ENCODE peak calls at places on chromosome 19, in five cellular contexts. One of them, this sample, is unnamed.

GRCh38 chr19:49327878-49328544 is 3.0 kb upstream of the SLC6A16 start:
- DNase-seq in cardiac muscle cell: peak; percentile 48
- DNase-seq in trophoblast cell: peak; percentile 29
- DNase-seq in ascending aorta: no peak
- DNase-seq in transverse colon: no peak
- DNase-seq in this sample: no peak

GRCh38 chr19:14554382-14554812 is 17.5 kb downstream of the NDUFB7 start:
- DNase-seq in cardiac muscle cell: no peak
- DNase-seq in trophoblast cell: peak; percentile 50
- DNase-seq in ascending aorta: no peak
- DNase-seq in transverse colon: peak; percentile 30
- DNase-seq in this sample: no peak

GRCh38 chr19:41309225-41310030 is 544 bp upstream of the CCDC97 start:
- DNase-seq in cardiac muscle cell: no peak
- DNase-seq in trophoblast cell: peak; percentile 47
- DNase-seq in ascending aorta: no peak
- DNase-seq in transverse colon: no peak
- DNase-seq in this sample: no peak

GRCh38 chr19:12783849-12784393 is 7.4 kb upstream of the JUNB start:
- DNase-seq in cardiac muscle cell: no peak
- DNase-seq in trophoblast cell: no peak
- DNase-seq in ascending aorta: peak; percentile 53
- DNase-seq in transverse colon: peak; percentile 73
- DNase-seq in this sample: no peak

GRCh38 chr19:48617146-48617937 is 1.6 kb downstream of the RPL18 start:
- DNase-seq in cardiac muscle cell: peak; percentile 61
- DNase-seq in trophoblast cell: no peak
- DNase-seq in ascending aorta: no peak
- DNase-seq in transverse colon: no peak
- DNase-seq in this sample: no peak

GRCh38 chr19:38288127-38288855 is 15.8 kb upstream of the C19orf33 start:
- DNase-seq in cardiac muscle cell: no peak
- DNase-seq in trophoblast cell: no peak
- DNase-seq in ascending aorta: no peak
- DNase-seq in transverse colon: no peak
- DNase-seq in this sample: no peak

GRCh38 chr19:15841875-15842569 is 26.6 kb upstream of the OR10H1 start:
- DNase-seq in cardiac muscle cell: no peak
- DNase-seq in trophoblast cell: no peak
- DNase-seq in ascending aorta: no peak
- DNase-seq in transverse colon: no peak
- DNase-seq in this sample: no peak

GRCh38 chr19:29106353-29106885 is 106.5 kb downstream of the UQCRFS1 start:
- DNase-seq in cardiac muscle cell: no peak
- DNase-seq in trophoblast cell: peak; percentile 93
- DNase-seq in ascending aorta: no peak
- DNase-seq in transverse colon: no peak
- DNase-seq in this sample: no peak

GRCh38 chr19:40771101-40771539 is 4.2 kb upstream of the MIA start:
- DNase-seq in cardiac muscle cell: no peak
- DNase-seq in trophoblast cell: no peak
- DNase-seq in ascending aorta: no peak
- DNase-seq in transverse colon: no peak
- DNase-seq in this sample: no peak

GRCh38 chr19:12997967-12998940 is 3.0 kb downstream of the NFIX start:
- DNase-seq in cardiac muscle cell: no peak
- DNase-seq in trophoblast cell: no peak
- DNase-seq in ascending aorta: no peak
- DNase-seq in transverse colon: no peak
- DNase-seq in this sample: no peak

GRCh38 chr19:45507864-45508680 is 793 bp downstream of the VASP start:
- DNase-seq in cardiac muscle cell: no peak
- DNase-seq in trophoblast cell: peak; percentile 86
- DNase-seq in ascending aorta: no peak
- DNase-seq in transverse colon: peak; percentile 79
- DNase-seq in this sample: no peak

GRCh38 chr19:29640231-29640630 is 25.0 kb upstream of the PLEKHF1 start:
- DNase-seq in cardiac muscle cell: no peak
- DNase-seq in trophoblast cell: no peak
- DNase-seq in ascending aorta: no peak
- DNase-seq in transverse colon: no peak
- DNase-seq in this sample: no peak

GRCh38 chr19:30064021-30064699 is 122.1 kb downstream of the URI1 start:
- DNase-seq in cardiac muscle cell: no peak
- DNase-seq in trophoblast cell: no peak
- DNase-seq in ascending aorta: no peak
- DNase-seq in transverse colon: peak; percentile 4
- DNase-seq in this sample: no peak

DNA sequence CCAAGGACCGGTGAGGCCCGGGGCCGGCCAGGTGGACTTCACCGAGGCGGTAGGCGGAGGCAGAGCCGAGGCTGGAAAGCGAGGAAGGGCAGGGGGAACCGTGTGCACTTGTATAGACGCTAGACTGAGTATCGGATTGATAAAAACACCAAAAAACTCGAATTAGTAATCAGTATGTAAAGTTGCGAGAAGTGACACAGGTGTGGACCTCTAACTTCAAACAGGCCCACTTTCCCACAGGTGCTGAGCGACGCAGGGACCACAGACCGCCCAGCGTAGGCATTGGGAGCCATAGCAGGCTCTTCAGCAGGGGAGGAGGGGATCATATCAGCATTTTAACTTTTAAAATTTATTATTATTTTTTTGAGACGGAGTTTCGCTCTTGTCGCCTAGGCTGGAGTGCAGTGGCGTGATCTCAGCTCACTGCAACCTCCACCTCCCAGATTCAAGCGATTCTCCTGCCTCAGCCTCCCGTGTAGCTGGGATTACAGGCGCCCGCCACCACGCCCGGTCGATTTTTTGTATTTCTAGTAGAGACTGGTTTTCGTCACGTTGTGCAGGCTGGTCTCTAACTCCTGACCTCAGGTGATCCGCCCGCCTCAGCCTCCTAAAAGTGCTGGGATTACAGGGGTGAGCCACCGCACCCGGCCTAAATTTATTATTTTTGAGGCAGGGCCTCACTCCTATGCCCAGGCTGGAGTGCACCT is 553 bp downstream of the VMAC start:
- DNase-seq in cardiac muscle cell: no peak
- DNase-seq in trophoblast cell: no peak
- DNase-seq in ascending aorta: no peak
- DNase-seq in transverse colon: no peak
- DNase-seq in this sample: no peak
- H3K27ac ChIP-seq in cardiac muscle cell: peak overlapping the region; percentile 68
- H3K27ac ChIP-seq in trophoblast cell: no peak overlapping the region
- H3K27ac ChIP-seq in ascending aorta: peak overlapping the region; percentile 73
- H3K27ac ChIP-seq in transverse colon: peak overlapping the region; percentile 88
- H3K27ac ChIP-seq in this sample: peak overlapping the region; percentile 86

GRCh38 chr19:1171755-1172352 is 2.2 kb downstream of the SBNO2 start:
- DNase-seq in cardiac muscle cell: no peak
- DNase-seq in trophoblast cell: no peak
- DNase-seq in ascending aorta: no peak
- DNase-seq in transverse colon: no peak
- DNase-seq in this sample: no peak
- H3K4me3 ChIP-seq in cardiac muscle cell: no peak overlapping the region
- H3K4me3 ChIP-seq in trophoblast cell: no peak overlapping the region
- H3K4me3 ChIP-seq in ascending aorta: peak overlapping the region; percentile 87
- H3K4me3 ChIP-seq in transverse colon: no peak overlapping the region
- H3K4me3 ChIP-seq in this sample: peak overlapping the region; percentile 96

GRCh38 chr19:36605101-36605838 is at the start of gene ZNF382:
- DNase-seq in cardiac muscle cell: peak; percentile 77
- DNase-seq in trophoblast cell: peak; percentile 63
- DNase-seq in ascending aorta: peak; percentile 9
- DNase-seq in transverse colon: peak; percentile 57
- DNase-seq in this sample: peak; percentile 2

GRCh38 chr19:36604656-36605100 is 435 bp upstream of the ZNF382 start:
- DNase-seq in cardiac muscle cell: peak; percentile 20
- DNase-seq in trophoblast cell: peak; percentile 67
- DNase-seq in ascending aorta: peak; percentile 51
- DNase-seq in transverse colon: peak; percentile 38
- DNase-seq in this sample: peak; percentile 11

GRCh38 chr19:36605839-36606478 is 846 bp downstream of the ZNF382 start:
- DNase-seq in cardiac muscle cell: no peak
- DNase-seq in trophoblast cell: peak; percentile 16
- DNase-seq in ascending aorta: no peak
- DNase-seq in transverse colon: no peak
- DNase-seq in this sample: no peak
- H3K27ac ChIP-seq in cardiac muscle cell: peak overlapping the region; percentile 80
- H3K27ac ChIP-seq in trophoblast cell: no peak overlapping the region
- H3K27ac ChIP-seq in ascending aorta: peak overlapping the region; percentile 70
- H3K27ac ChIP-seq in transverse colon: peak overlapping the region; percentile 80
- H3K27ac ChIP-seq in this sample: peak overlapping the region; percentile 65

DNA sequence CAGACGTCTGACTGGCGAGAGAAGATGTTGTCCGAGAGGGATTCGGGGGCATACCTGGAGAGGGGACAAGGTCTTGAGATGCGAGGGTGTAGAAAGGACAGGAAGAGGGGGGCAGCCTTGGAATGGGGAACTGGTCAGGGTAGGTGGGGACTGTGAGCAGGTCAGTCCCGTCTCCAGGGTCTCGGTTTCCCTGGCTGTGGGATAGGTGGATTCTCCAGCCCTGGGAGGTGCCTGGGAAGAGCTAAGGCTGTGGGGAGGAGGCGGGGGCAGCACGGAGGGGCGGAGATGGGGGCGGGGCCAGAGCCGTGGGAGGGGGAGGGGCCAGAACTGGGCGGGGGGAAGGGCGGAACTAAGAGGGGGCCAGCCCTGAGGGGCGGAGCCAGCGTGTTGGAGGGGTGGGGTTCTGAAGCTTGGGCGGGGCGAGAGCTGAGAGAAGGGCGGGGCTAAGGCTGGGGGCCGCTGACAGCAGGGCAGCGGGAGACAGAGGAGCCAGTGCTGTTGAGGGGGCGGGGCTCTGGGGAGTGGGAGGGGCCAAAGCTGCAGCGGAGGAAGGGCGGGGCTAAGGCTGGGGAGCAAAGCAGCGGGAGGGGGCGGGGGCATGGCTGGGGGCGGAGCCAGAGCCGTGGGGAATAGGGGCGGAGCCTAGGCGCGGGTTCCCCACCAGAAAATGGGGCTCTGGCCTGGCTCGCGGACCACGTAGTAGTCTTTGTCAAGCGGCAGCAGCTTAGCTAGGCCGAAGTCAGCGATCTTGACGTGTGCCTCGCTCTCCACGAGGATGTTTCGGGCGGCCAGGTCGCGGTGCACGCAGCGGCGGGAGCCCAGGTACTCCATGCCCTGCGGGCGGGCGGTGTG is 9.5 kb upstream of the INSL3 start:
- DNase-seq in cardiac muscle cell: peak; percentile 67
- DNase-seq in trophoblast cell: peak; percentile 88
- DNase-seq in ascending aorta: no peak
- DNase-seq in transverse colon: peak; percentile 82
- DNase-seq in this sample: no peak
- H3K4me3 ChIP-seq in cardiac muscle cell: peak overlapping the region; percentile 15
- H3K4me3 ChIP-seq in trophoblast cell: no peak overlapping the region
- H3K4me3 ChIP-seq in ascending aorta: no peak overlapping the region
- H3K4me3 ChIP-seq in transverse colon: no peak overlapping the region
- H3K4me3 ChIP-seq in this sample: no peak overlapping the region

DNA sequence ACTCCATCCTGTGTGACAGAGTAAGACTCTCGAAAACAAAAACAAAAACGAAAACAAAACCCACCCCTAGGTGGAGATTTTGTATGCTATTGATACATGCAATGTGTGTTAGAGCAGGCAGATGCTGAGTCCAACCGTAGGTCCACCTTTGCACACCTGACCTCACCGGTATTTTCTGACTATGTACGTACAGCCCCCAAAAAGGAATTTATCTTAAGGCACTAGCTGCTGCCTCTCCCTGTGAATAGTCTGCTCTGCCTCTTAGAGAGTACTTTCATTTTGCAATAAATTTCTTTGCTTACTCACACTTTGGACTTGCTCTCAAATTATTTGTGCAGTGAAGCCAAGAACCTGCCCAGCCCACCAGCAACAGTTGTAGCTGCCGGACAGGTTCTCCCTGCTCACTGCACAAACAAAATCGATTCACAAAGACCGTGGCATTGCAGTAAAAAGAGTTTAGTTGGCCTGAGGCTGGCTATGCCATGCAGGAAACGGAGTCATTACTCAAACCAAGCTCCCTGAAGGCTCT is 8.2 kb upstream of the ZNF77 start:
- DNase-seq in cardiac muscle cell: no peak
- DNase-seq in trophoblast cell: peak; percentile 98
- DNase-seq in ascending aorta: no peak
- DNase-seq in transverse colon: peak; percentile 82
- DNase-seq in this sample: no peak
- H3K27ac ChIP-seq in cardiac muscle cell: no peak overlapping the region
- H3K27ac ChIP-seq in trophoblast cell: peak overlapping the region; percentile 71
- H3K27ac ChIP-seq in ascending aorta: no peak overlapping the region
- H3K27ac ChIP-seq in transverse colon: peak overlapping the region; percentile 82
- H3K27ac ChIP-seq in this sample: no peak overlapping the region

This sample was measured in thoracic aorta.